ENCODE peak calls at places on chromosomes 5 and 9, in eight cellular contexts. M is psoas muscle; T is stimulated activated CD8-positive, alpha-beta memory T cell treated with anti-CD3 and anti-CD28 coated beads, Interleukin-7, amount 100 ng/mL, for 24 hours; V is astrocyte; I is activated CD4-positive, CD25-positive, alpha-beta regulatory T cell treated with anti-CD3 and anti-CD28 coated beads, Interleukin-2, amount 50 U/mL, for 72 hours; E is C1 segment of cervical spinal cord; N is fibroblast of pulmonary artery; P is cardiac fibroblast. F is an unnamed sample.
A peak's percentile ranks its signal among the peaks of the same experiment; 100 is the strongest.

GRCh38 chr5:2697041-2697440 is 54.4 kb downstream of the IRX2 start:
- DNase-seq in N (no peak), T (no peak), E (no peak), M (no peak), V (no peak), I (no peak), P (no peak), F (no peak)

GRCh38 chr9:129626944-129627297 is 958 bp downstream of the NTMT1 start:
- DNase-seq in V (peak; percentile 83), I (no peak), T (no peak), M (no peak), N (peak; percentile 69), P (peak; percentile 78), E (no peak), F (peak; percentile 72)

GRCh38 chr9:89731262-89731980 is 126.6 kb downstream of the GADD45G start:
- DNase-seq in N (no peak), T (no peak), I (no peak), P (no peak), M (no peak), E (no peak), V (no peak), F (no peak)

GRCh38 chr5:36078430-36078829 is 11.7 kb upstream of the UGT3A2 start:
- DNase-seq in M (no peak), N (no peak), I (no peak), P (no peak), E (no peak), V (no peak), T (no peak), F (no peak)

GRCh38 chr5:56426658-56427057 is 193.5 kb upstream of the ANKRD55 start:
- DNase-seq in N (no peak), V (no peak), P (no peak), E (no peak), I (no peak), M (no peak), T (no peak), F (no peak)

GRCh38 chr9:121288874-121289553 is 21.1 kb downstream of the GSN start:
- DNase-seq in V (peak; percentile 88), I (no peak), M (peak; percentile 72), E (peak; percentile 87), P (peak; percentile 92), T (no peak), N (peak; percentile 88), F (no peak)

GRCh38 chr5:135138116-135138850 is 104.3 kb upstream of the PITX1 start:
- DNase-seq in T (no peak), N (no peak), M (no peak), I (peak; percentile 9), P (no peak), V (no peak), E (no peak), F (no peak)

GRCh38 chr5:112883192-112883591 is 22.1 kb downstream of the SRP19 start:
- DNase-seq in T (no peak), N (no peak), V (no peak), E (no peak), M (no peak), I (no peak), P (no peak), F (no peak)

GRCh38 chr5:61055434-61056006 is 106.7 kb downstream of the SMIM15 start:
- DNase-seq in V (peak; percentile 37), N (peak; percentile 80), P (peak; percentile 75), E (no peak), I (no peak), M (no peak), T (no peak), F (peak; percentile 70)

GRCh38 chr5:41641621-41642020 is 131.2 kb upstream of the PLCXD3 start:
- DNase-seq in I (no peak), V (no peak), M (no peak), T (no peak), N (peak; percentile 63), P (peak; percentile 59), E (no peak), F (peak; percentile 34)

GRCh38 chr9:94139672-94140417 is 55.6 kb downstream of the PTPDC1 start:
- DNase-seq in T (no peak), E (peak; percentile 27), P (peak; percentile 98), N (peak; percentile 98), V (peak; percentile 96), M (peak; percentile 93), I (no peak), F (peak; percentile 98)

GRCh38 chr5:73969195-73970059 is 343.4 kb downstream of the ARHGEF28 start:
- DNase-seq in T (no peak), N (peak; percentile 35), E (no peak), I (no peak), P (peak; percentile 17), M (no peak), V (no peak), F (no peak)

GRCh38 chr5:68141494-68141893 is 74.1 kb upstream of the PIK3R1 start:
- DNase-seq in N (no peak), E (no peak), T (no peak), P (no peak), M (no peak), V (peak; percentile 66), I (no peak), F (peak; percentile 36)

GRCh38 chr5:113748403-113748802 is 234.9 kb downstream of the YTHDC2 start:
- DNase-seq in V (no peak), I (no peak), T (no peak), P (no peak), N (no peak), E (no peak), M (no peak), F (no peak)

F was measured in fibroblast of mammary gland.